ENCODE peak calls at places on chromosomes 11 and 22, in eight cellular contexts. One of them, this sample, is unnamed.

GRCh38 chr11:109937968-109938367 is 155.2 kb upstream of the ZC3H12C start:
- DNase-seq in stimulated activated CD8-positive, alpha-beta memory T cell treated with anti-CD3 and anti-CD28 coated beads, Interleukin-2, amount 100 ng/mL, for 1 hour: no peak
- DNase-seq in GM04504: no peak
- DNase-seq in T1000: no peak
- DNase-seq in astrocyte of the hippocampus: no peak
- DNase-seq in suprapubic skin: no peak
- DNase-seq in AG04449: no peak
- DNase-seq in CD14-positive monocyte: no peak
- DNase-seq in this sample: no peak

GRCh38 chr11:95776859-95777258 is 12.7 kb downstream of the FAM76B start:
- DNase-seq in stimulated activated CD8-positive, alpha-beta memory T cell treated with anti-CD3 and anti-CD28 coated beads, Interleukin-2, amount 100 ng/mL, for 1 hour: no peak
- DNase-seq in GM04504: no peak
- DNase-seq in T1000: no peak
- DNase-seq in CD14-positive monocyte: no peak
- DNase-seq in astrocyte of the hippocampus: no peak
- DNase-seq in AG04449: no peak
- DNase-seq in suprapubic skin: no peak
- DNase-seq in this sample: no peak

GRCh38 chr22:47080100-47080499 is 317.6 kb downstream of the TBC1D22A start:
- DNase-seq in suprapubic skin: no peak
- DNase-seq in stimulated activated CD8-positive, alpha-beta memory T cell treated with anti-CD3 and anti-CD28 coated beads, Interleukin-2, amount 100 ng/mL, for 1 hour: no peak
- DNase-seq in GM04504: no peak
- DNase-seq in AG04449: no peak
- DNase-seq in CD14-positive monocyte: no peak
- DNase-seq in T1000: no peak
- DNase-seq in astrocyte of the hippocampus: no peak
- DNase-seq in this sample: no peak

GRCh38 chr11:33716236-33716635 is 15.6 kb upstream of the C11orf91 start:
- DNase-seq in CD14-positive monocyte: no peak
- DNase-seq in stimulated activated CD8-positive, alpha-beta memory T cell treated with anti-CD3 and anti-CD28 coated beads, Interleukin-2, amount 100 ng/mL, for 1 hour: no peak
- DNase-seq in T1000: no peak
- DNase-seq in AG04449: no peak
- DNase-seq in suprapubic skin: no peak
- DNase-seq in GM04504: no peak
- DNase-seq in astrocyte of the hippocampus: peak
- DNase-seq in this sample: no peak

GRCh38 chr22:50705219-50705691 is 32.6 kb downstream of the SHANK3 start:
- DNase-seq in GM04504: no peak
- DNase-seq in suprapubic skin: peak
- DNase-seq in astrocyte of the hippocampus: peak
- DNase-seq in CD14-positive monocyte: no peak
- DNase-seq in AG04449: peak
- DNase-seq in T1000: no peak
- DNase-seq in stimulated activated CD8-positive, alpha-beta memory T cell treated with anti-CD3 and anti-CD28 coated beads, Interleukin-2, amount 100 ng/mL, for 1 hour: no peak
- DNase-seq in this sample: peak

GRCh38 chr11:70140859-70141489 is 62.1 kb upstream of the FADD start:
- DNase-seq in astrocyte of the hippocampus: no peak
- DNase-seq in CD14-positive monocyte: no peak
- DNase-seq in AG04449: no peak
- DNase-seq in suprapubic skin: no peak
- DNase-seq in T1000: no peak
- DNase-seq in stimulated activated CD8-positive, alpha-beta memory T cell treated with anti-CD3 and anti-CD28 coated beads, Interleukin-2, amount 100 ng/mL, for 1 hour: no peak
- DNase-seq in GM04504: no peak
- DNase-seq in this sample: no peak

GRCh38 chr11:6328321-6328720 is 8.0 kb upstream of the CAVIN3 start:
- DNase-seq in GM04504: no peak
- DNase-seq in stimulated activated CD8-positive, alpha-beta memory T cell treated with anti-CD3 and anti-CD28 coated beads, Interleukin-2, amount 100 ng/mL, for 1 hour: no peak
- DNase-seq in T1000: no peak
- DNase-seq in AG04449: no peak
- DNase-seq in CD14-positive monocyte: no peak
- DNase-seq in suprapubic skin: no peak
- DNase-seq in astrocyte of the hippocampus: peak
- DNase-seq in this sample: no peak

GRCh38 chr11:3205261-3206127 is 13.1 kb downstream of the MRGPRG start:
- DNase-seq in GM04504: no peak
- DNase-seq in stimulated activated CD8-positive, alpha-beta memory T cell treated with anti-CD3 and anti-CD28 coated beads, Interleukin-2, amount 100 ng/mL, for 1 hour: no peak
- DNase-seq in T1000: no peak
- DNase-seq in AG04449: no peak
- DNase-seq in suprapubic skin: no peak
- DNase-seq in astrocyte of the hippocampus: peak
- DNase-seq in CD14-positive monocyte: no peak
- DNase-seq in this sample: no peak

GRCh38 chr11:18254781-18255361 is 6.4 kb upstream of the SAA2 start:
- DNase-seq in stimulated activated CD8-positive, alpha-beta memory T cell treated with anti-CD3 and anti-CD28 coated beads, Interleukin-2, amount 100 ng/mL, for 1 hour: no peak
- DNase-seq in astrocyte of the hippocampus: no peak
- DNase-seq in GM04504: no peak
- DNase-seq in T1000: no peak
- DNase-seq in suprapubic skin: no peak
- DNase-seq in CD14-positive monocyte: no peak
- DNase-seq in AG04449: no peak
- DNase-seq in this sample: no peak

GRCh38 chr11:75532200-75532972 is 6.6 kb upstream of the GDPD5 start:
- DNase-seq in suprapubic skin: peak
- DNase-seq in stimulated activated CD8-positive, alpha-beta memory T cell treated with anti-CD3 and anti-CD28 coated beads, Interleukin-2, amount 100 ng/mL, for 1 hour: peak
- DNase-seq in CD14-positive monocyte: no peak
- DNase-seq in AG04449: no peak
- DNase-seq in T1000: peak
- DNase-seq in GM04504: no peak
- DNase-seq in astrocyte of the hippocampus: peak
- DNase-seq in this sample: peak

GRCh38 chr11:85884581-85885021 is 29.4 kb downstream of the CCDC83 start:
- DNase-seq in CD14-positive monocyte: no peak
- DNase-seq in AG04449: no peak
- DNase-seq in GM04504: no peak
- DNase-seq in suprapubic skin: no peak
- DNase-seq in stimulated activated CD8-positive, alpha-beta memory T cell treated with anti-CD3 and anti-CD28 coated beads, Interleukin-2, amount 100 ng/mL, for 1 hour: no peak
- DNase-seq in astrocyte of the hippocampus: peak
- DNase-seq in T1000: no peak
- DNase-seq in this sample: no peak

GRCh38 chr11:1008781-1009180 is 27.7 kb downstream of the MUC6 start:
- DNase-seq in T1000: no peak
- DNase-seq in stimulated activated CD8-positive, alpha-beta memory T cell treated with anti-CD3 and anti-CD28 coated beads, Interleukin-2, amount 100 ng/mL, for 1 hour: no peak
- DNase-seq in AG04449: no peak
- DNase-seq in astrocyte of the hippocampus: no peak
- DNase-seq in GM04504: no peak
- DNase-seq in CD14-positive monocyte: no peak
- DNase-seq in suprapubic skin: no peak
- DNase-seq in this sample: no peak

GRCh38 chr11:128895505-128895904 is 4.3 kb downstream of the KCNJ5 start:
- DNase-seq in GM04504: no peak
- DNase-seq in astrocyte of the hippocampus: no peak
- DNase-seq in CD14-positive monocyte: no peak
- DNase-seq in stimulated activated CD8-positive, alpha-beta memory T cell treated with anti-CD3 and anti-CD28 coated beads, Interleukin-2, amount 100 ng/mL, for 1 hour: no peak
- DNase-seq in T1000: no peak
- DNase-seq in suprapubic skin: no peak
- DNase-seq in AG04449: no peak
- DNase-seq in this sample: no peak

GRCh38 chr11:108973402-108974119 is 308.7 kb downstream of the DDX10 start:
- DNase-seq in astrocyte of the hippocampus: peak
- DNase-seq in AG04449: peak
- DNase-seq in T1000: peak
- DNase-seq in suprapubic skin: no peak
- DNase-seq in stimulated activated CD8-positive, alpha-beta memory T cell treated with anti-CD3 and anti-CD28 coated beads, Interleukin-2, amount 100 ng/mL, for 1 hour: no peak
- DNase-seq in GM04504: peak
- DNase-seq in CD14-positive monocyte: no peak
- DNase-seq in this sample: no peak

GRCh38 chr11:132332521-132332920 is 962.1 kb downstream of the NTM start:
- DNase-seq in GM04504: no peak
- DNase-seq in AG04449: no peak
- DNase-seq in CD14-positive monocyte: no peak
- DNase-seq in T1000: no peak
- DNase-seq in astrocyte of the hippocampus: no peak
- DNase-seq in suprapubic skin: no peak
- DNase-seq in stimulated activated CD8-positive, alpha-beta memory T cell treated with anti-CD3 and anti-CD28 coated beads, Interleukin-2, amount 100 ng/mL, for 1 hour: no peak
- DNase-seq in this sample: no peak

GRCh38 chr11:29093416-29093815 is 923.4 kb downstream of the KCNA4 start:
- DNase-seq in astrocyte of the hippocampus: peak
- DNase-seq in suprapubic skin: no peak
- DNase-seq in AG04449: peak
- DNase-seq in CD14-positive monocyte: no peak
- DNase-seq in T1000: no peak
- DNase-seq in stimulated activated CD8-positive, alpha-beta memory T cell treated with anti-CD3 and anti-CD28 coated beads, Interleukin-2, amount 100 ng/mL, for 1 hour: no peak
- DNase-seq in GM04504: peak
- DNase-seq in this sample: no peak

GRCh38 chr22:22959147-22959827 is 71.7 kb downstream of the IGLL5 start:
- DNase-seq in CD14-positive monocyte: no peak
- DNase-seq in AG04449: peak
- DNase-seq in stimulated activated CD8-positive, alpha-beta memory T cell treated with anti-CD3 and anti-CD28 coated beads, Interleukin-2, amount 100 ng/mL, for 1 hour: peak
- DNase-seq in GM04504: peak
- DNase-seq in T1000: peak
- DNase-seq in suprapubic skin: no peak
- DNase-seq in astrocyte of the hippocampus: peak
- DNase-seq in this sample: peak

GRCh38 chr11:132686827-132687370 is 845.4 kb downstream of the OPCML start:
- DNase-seq in astrocyte of the hippocampus: no peak
- DNase-seq in stimulated activated CD8-positive, alpha-beta memory T cell treated with anti-CD3 and anti-CD28 coated beads, Interleukin-2, amount 100 ng/mL, for 1 hour: no peak
- DNase-seq in AG04449: peak
- DNase-seq in T1000: no peak
- DNase-seq in GM04504: no peak
- DNase-seq in CD14-positive monocyte: no peak
- DNase-seq in suprapubic skin: no peak
- DNase-seq in this sample: no peak

GRCh38 chr11:86440305-86440716 is 65.6 kb downstream of the CCDC81 start:
- DNase-seq in AG04449: peak
- DNase-seq in astrocyte of the hippocampus: peak
- DNase-seq in stimulated activated CD8-positive, alpha-beta memory T cell treated with anti-CD3 and anti-CD28 coated beads, Interleukin-2, amount 100 ng/mL, for 1 hour: no peak
- DNase-seq in T1000: no peak
- DNase-seq in CD14-positive monocyte: no peak
- DNase-seq in GM04504: peak
- DNase-seq in suprapubic skin: no peak
- DNase-seq in this sample: no peak

GRCh38 chr11:35662649-35663407 is at the start of gene TRIM44:
- DNase-seq in suprapubic skin: peak
- DNase-seq in CD14-positive monocyte: peak
- DNase-seq in stimulated activated CD8-positive, alpha-beta memory T cell treated with anti-CD3 and anti-CD28 coated beads, Interleukin-2, amount 100 ng/mL, for 1 hour: peak
- DNase-seq in GM04504: peak
- DNase-seq in T1000: peak
- DNase-seq in astrocyte of the hippocampus: peak
- DNase-seq in AG04449: no peak
- DNase-seq in this sample: peak

GRCh38 chr11:132784441-132784840 is 747.9 kb downstream of the OPCML start:
- DNase-seq in stimulated activated CD8-positive, alpha-beta memory T cell treated with anti-CD3 and anti-CD28 coated beads, Interleukin-2, amount 100 ng/mL, for 1 hour: no peak
- DNase-seq in CD14-positive monocyte: no peak
- DNase-seq in AG04449: no peak
- DNase-seq in suprapubic skin: no peak
- DNase-seq in T1000: no peak
- DNase-seq in GM04504: no peak
- DNase-seq in astrocyte of the hippocampus: peak
- DNase-seq in this sample: no peak

GRCh38 chr11:76670475-76671235 is at the start of gene LRRC32:
- DNase-seq in CD14-positive monocyte: peak
- DNase-seq in GM04504: no peak
- DNase-seq in astrocyte of the hippocampus: peak
- DNase-seq in AG04449: no peak
- DNase-seq in suprapubic skin: peak
- DNase-seq in stimulated activated CD8-positive, alpha-beta memory T cell treated with anti-CD3 and anti-CD28 coated beads, Interleukin-2, amount 100 ng/mL, for 1 hour: no peak
- DNase-seq in T1000: no peak
- DNase-seq in this sample: peak

GRCh38 chr11:128625766-128626165 is 38.4 kb upstream of the ETS1 start:
- DNase-seq in suprapubic skin: no peak
- DNase-seq in CD14-positive monocyte: no peak
- DNase-seq in astrocyte of the hippocampus: no peak
- DNase-seq in GM04504: no peak
- DNase-seq in T1000: no peak
- DNase-seq in stimulated activated CD8-positive, alpha-beta memory T cell treated with anti-CD3 and anti-CD28 coated beads, Interleukin-2, amount 100 ng/mL, for 1 hour: no peak
- DNase-seq in AG04449: no peak
- DNase-seq in this sample: no peak

GRCh38 chr11:17978553-17979287 is 34.1 kb downstream of the SERGEF start:
- DNase-seq in T1000: peak
- DNase-seq in CD14-positive monocyte: no peak
- DNase-seq in GM04504: peak
- DNase-seq in astrocyte of the hippocampus: peak
- DNase-seq in stimulated activated CD8-positive, alpha-beta memory T cell treated with anti-CD3 and anti-CD28 coated beads, Interleukin-2, amount 100 ng/mL, for 1 hour: no peak
- DNase-seq in suprapubic skin: no peak
- DNase-seq in AG04449: no peak
- DNase-seq in this sample: peak

GRCh38 chr11:35563413-35564245 is 38.2 kb upstream of the PAMR1 start:
- DNase-seq in GM04504: no peak
- DNase-seq in astrocyte of the hippocampus: peak
- DNase-seq in CD14-positive monocyte: no peak
- DNase-seq in suprapubic skin: no peak
- DNase-seq in T1000: no peak
- DNase-seq in stimulated activated CD8-positive, alpha-beta memory T cell treated with anti-CD3 and anti-CD28 coated beads, Interleukin-2, amount 100 ng/mL, for 1 hour: no peak
- DNase-seq in AG04449: no peak
- DNase-seq in this sample: no peak

GRCh38 chr22:49771266-49772065 is 56.2 kb downstream of the BRD1 start:
- DNase-seq in stimulated activated CD8-positive, alpha-beta memory T cell treated with anti-CD3 and anti-CD28 coated beads, Interleukin-2, amount 100 ng/mL, for 1 hour: no peak
- DNase-seq in CD14-positive monocyte: no peak
- DNase-seq in GM04504: no peak
- DNase-seq in astrocyte of the hippocampus: no peak
- DNase-seq in T1000: no peak
- DNase-seq in AG04449: no peak
- DNase-seq in suprapubic skin: no peak
- DNase-seq in this sample: peak

GRCh38 chr11:122128146-122128545 is 12.1 kb upstream of the BLID start:
- DNase-seq in GM04504: no peak
- DNase-seq in T1000: no peak
- DNase-seq in AG04449: no peak
- DNase-seq in CD14-positive monocyte: no peak
- DNase-seq in suprapubic skin: no peak
- DNase-seq in astrocyte of the hippocampus: no peak
- DNase-seq in stimulated activated CD8-positive, alpha-beta memory T cell treated with anti-CD3 and anti-CD28 coated beads, Interleukin-2, amount 100 ng/mL, for 1 hour: no peak
- DNase-seq in this sample: no peak

GRCh38 chr22:29727248-29727551 is 7.4 kb downstream of the CABP7 start:
- DNase-seq in T1000: no peak
- DNase-seq in suprapubic skin: no peak
- DNase-seq in astrocyte of the hippocampus: peak
- DNase-seq in stimulated activated CD8-positive, alpha-beta memory T cell treated with anti-CD3 and anti-CD28 coated beads, Interleukin-2, amount 100 ng/mL, for 1 hour: no peak
- DNase-seq in CD14-positive monocyte: no peak
- DNase-seq in AG04449: no peak
- DNase-seq in GM04504: no peak
- DNase-seq in this sample: peak

GRCh38 chr11:32508780-32509179 is 73.4 kb upstream of the WT1 start:
- DNase-seq in suprapubic skin: no peak
- DNase-seq in AG04449: no peak
- DNase-seq in stimulated activated CD8-positive, alpha-beta memory T cell treated with anti-CD3 and anti-CD28 coated beads, Interleukin-2, amount 100 ng/mL, for 1 hour: no peak
- DNase-seq in GM04504: no peak
- DNase-seq in astrocyte of the hippocampus: no peak
- DNase-seq in T1000: no peak
- DNase-seq in CD14-positive monocyte: no peak
- DNase-seq in this sample: no peak